ENCODE peak calls at places on chromosomes 2 and 18, in four cellular contexts. L, R, Z and N are unnamed samples.

GRCh38 chr18:3230401-3231334 is 10.9 kb upstream of the MYOM1 start:
- DNase-seq in L (no peak), Z (no peak), R (no peak), N (peak)

GRCh38 chr18:6284761-6285160 is 129.9 kb downstream of the L3MBTL4 start:
- DNase-seq in Z (no peak), L (no peak), R (no peak), N (no peak)

GRCh38 chr2:46018773-46019593 is 278.2 kb upstream of the EPAS1 start:
- DNase-seq in L (no peak), Z (no peak), R (no peak), N (no peak)

GRCh38 chr2:225013432-225014048 is 28.7 kb downstream of the DOCK10 start:
- DNase-seq in L (no peak), Z (no peak), R (no peak), N (no peak)

GRCh38 chr2:96700086-96700485 is 39.8 kb downstream of the LMAN2L start:
- DNase-seq in L (no peak), Z (no peak), R (no peak), N (no peak)

GRCh38 chr18:9340472-9340871 is 5.9 kb downstream of the TWSG1 start:
- DNase-seq in Z (no peak), L (no peak), R (no peak), N (no peak)

GRCh38 chr18:56516769-56517168 is 121.6 kb downstream of the TXNL1 start:
- DNase-seq in Z (no peak), R (no peak), L (no peak), N (peak)

GRCh38 chr18:79385749-79386341 is 9.9 kb upstream of the NFATC1 start:
- DNase-seq in Z (no peak), L (no peak), R (no peak), N (peak)

GRCh38 chr2:131801210-131801744 is 273.6 kb downstream of the CCDC74A start:
- DNase-seq in R (no peak), L (no peak), Z (no peak), N (no peak)

GRCh38 chr2:53473762-53474161 is 293.8 kb upstream of the CHAC2 start:
- DNase-seq in L (no peak), R (no peak), Z (no peak), N (no peak)

GRCh38 chr2:32061973-32062861 is 1.1 kb upstream of the SPAST start:
- DNase-seq in L (peak), R (peak), Z (no peak), N (peak)

GRCh38 chr18:48949606-48950535 is 894 bp downstream of the SMAD7 start:
- DNase-seq in Z (peak), R (no peak), L (peak), N (no peak)

GRCh38 chr2:172210599-172210998 is 107.9 kb upstream of the DLX2 start:
- DNase-seq in L (no peak), R (no peak), Z (no peak), N (no peak)

GRCh38 chr18:45275367-45276113 is 339.7 kb upstream of the SLC14A2 start:
- DNase-seq in R (no peak), Z (no peak), L (no peak), N (no peak)

GRCh38 chr2:8628179-8628869 is 53.5 kb upstream of the ID2 start:
- DNase-seq in L (no peak), Z (no peak), R (no peak), N (no peak)

GRCh38 chr2:17879913-17880274 is 1.4 kb downstream of the KCNS3 start:
- DNase-seq in Z (no peak), L (no peak), R (no peak), N (no peak)

GRCh38 chr18:1848716-1849115 is 722.6 kb downstream of the METTL4 start:
- DNase-seq in R (no peak), Z (no peak), L (no peak), N (no peak)

GRCh38 chr2:178295115-178295514 is 100.8 kb downstream of the OSBPL6 start:
- DNase-seq in L (no peak), R (no peak), Z (no peak), N (no peak)

GRCh38 chr2:187594801-187595200 is 40.6 kb upstream of the TFPI start:
- DNase-seq in Z (no peak), L (no peak), R (no peak), N (no peak)

GRCh38 chr18:24534271-24534670 is 73.8 kb downstream of the HRH4 start:
- DNase-seq in Z (no peak), R (no peak), L (no peak), N (no peak)

GRCh38 chr2:138110453-138111083 is 146.3 kb downstream of the HNMT start:
- DNase-seq in L (no peak), R (no peak), Z (no peak), N (no peak)

GRCh38 chr2:23209059-23209458 is 175.9 kb upstream of the KLHL29 start:
- DNase-seq in R (no peak), Z (no peak), L (no peak), N (no peak)
- H3K27ac ChIP-seq in R (no peak), Z (no peak), L (no peak), N (no peak)

GRCh38 chr2:65820454-65820853 is 388.1 kb upstream of the SPRED2 start:
- DNase-seq in L (no peak), Z (no peak), R (no peak), N (no peak)
- H3K4me3 ChIP-seq in L (no peak), Z (no peak), R (no peak), N (no peak)

GRCh38 chr2:29463181-29463900 is 348.1 kb downstream of the CLIP4 start:
- DNase-seq in R (no peak), Z (no peak), L (no peak), N (no peak)
- H3K27ac ChIP-seq in R (no peak), Z (no peak), L (no peak), N (no peak)

GRCh38 chr2:207055254-207055653 is 110.5 kb downstream of the KLF7 start:
- DNase-seq in R (no peak), Z (no peak), L (no peak), N (no peak)
- H3K4me3 ChIP-seq in R (no peak), Z (no peak), L (no peak), N (no peak)